ENCODE peak calls at places on chromosomes 3 and 15, in seven cellular contexts. K, I, O, N, X, H and G are unnamed samples.

GRCh38 chr3:108297636-108298035 is 1.3 kb downstream of the HHLA2 start:
- DNase-seq in H (no peak), N (no peak), I (no peak), X (no peak), K (no peak), O (no peak), G (no peak)

GRCh38 chr3:99468918-99469317 is 169.5 kb upstream of the COL8A1 start:
- DNase-seq in O (no peak), I (no peak), N (no peak), H (peak; percentile 9), X (peak; percentile 51), K (no peak), G (no peak)

GRCh38 chr3:11982341-11982948 is 21.7 kb upstream of the SYN2 start:
- DNase-seq in K (no peak), O (no peak), N (no peak), H (no peak), X (no peak), I (no peak), G (no peak)

GRCh38 chr3:192731233-192731632 is 3.9 kb upstream of the FGF12 start:
- DNase-seq in N (no peak), O (no peak), H (no peak), X (no peak), K (no peak), I (no peak), G (no peak)

GRCh38 chr3:24829011-24829581 is 334.4 kb upstream of the THRB start:
- DNase-seq in H (no peak), X (no peak), O (no peak), I (no peak), K (peak; percentile 87), N (no peak), G (no peak)

GRCh38 chr3:50502225-50502583 is 1.2 kb downstream of the CACNA2D2 start:
- DNase-seq in H (no peak), K (no peak), X (no peak), N (no peak), O (no peak), I (no peak), G (no peak)

GRCh38 chr3:124297062-124297980 is 305.4 kb upstream of the ROPN1 start:
- DNase-seq in N (no peak), I (no peak), K (no peak), O (no peak), H (no peak), X (no peak), G (no peak)

GRCh38 chr15:38611228-38611627 is 46.6 kb upstream of the RASGRP1 start:
- DNase-seq in N (no peak), K (no peak), X (no peak), H (no peak), I (no peak), O (no peak), G (no peak)

GRCh38 chr3:139288266-139288821 is 55.5 kb upstream of the MRPS22 start:
- DNase-seq in K (no peak), I (no peak), O (no peak), N (no peak), H (no peak), X (no peak), G (no peak)

GRCh38 chr15:94607176-94607654 is 375.9 kb downstream of the MCTP2 start:
- DNase-seq in K (no peak), N (no peak), X (peak; percentile 6), I (no peak), H (no peak), O (peak; percentile 87), G (no peak)

GRCh38 chr15:64651573-64652260 is 123.7 kb downstream of the RBPMS2 start:
- DNase-seq in H (peak; percentile 10), N (peak; percentile 37), K (peak; percentile 58), O (no peak), X (peak; percentile 20), I (peak; percentile 33), G (peak; percentile 32)

GRCh38 chr3:46087871-46088270 is 60.6 kb upstream of the XCR1 start:
- DNase-seq in X (no peak), I (peak; percentile 41), N (no peak), K (no peak), H (peak; percentile 68), O (no peak), G (no peak)

GRCh38 chr3:152287898-152288576 is 19.3 kb downstream of the MBNL1 start:
- DNase-seq in X (peak; percentile 71), O (no peak), K (no peak), H (peak; percentile 44), I (peak; percentile 46), N (no peak), G (peak; percentile 77)

GRCh38 chr15:34039506-34040123 is 611 bp upstream of the AVEN start:
- DNase-seq in O (no peak), K (no peak), H (no peak), I (peak; percentile 45), N (no peak), X (peak; percentile 28), G (peak; percentile 45)

GRCh38 chr15:68317281-68318007 is 39.9 kb downstream of the FEM1B start:
- DNase-seq in I (no peak), O (peak; percentile 75), H (no peak), N (no peak), X (no peak), K (peak; percentile 28), G (no peak)

GRCh38 chr3:194007598-194008337 is 128.2 kb upstream of the HES1 start:
- DNase-seq in H (no peak), K (no peak), O (no peak), N (no peak), X (no peak), I (no peak), G (no peak)

GRCh38 chr3:10470666-10471336 is 34.6 kb downstream of the ATP2B2 start:
- DNase-seq in O (no peak), I (no peak), H (no peak), N (no peak), K (peak; percentile 72), X (no peak), G (no peak)

GRCh38 chr3:129118745-129119144 is 2.9 kb downstream of the RAB43 start:
- DNase-seq in O (no peak), N (peak; percentile 25), H (no peak), X (no peak), I (no peak), K (no peak), G (no peak)

GRCh38 chr3:45224824-45225464 is 1.1 kb downstream of the TMEM158 start:
- DNase-seq in K (peak; percentile 95), X (peak; percentile 55), N (no peak), I (peak; percentile 78), O (peak; percentile 91), H (peak; percentile 73), G (no peak)

GRCh38 chr3:109643590-109643989 is 306.2 kb upstream of the DPPA4 start:
- DNase-seq in I (peak; percentile 79), O (no peak), H (peak; percentile 90), N (no peak), K (no peak), X (peak; percentile 78), G (peak; percentile 77)

DNA sequence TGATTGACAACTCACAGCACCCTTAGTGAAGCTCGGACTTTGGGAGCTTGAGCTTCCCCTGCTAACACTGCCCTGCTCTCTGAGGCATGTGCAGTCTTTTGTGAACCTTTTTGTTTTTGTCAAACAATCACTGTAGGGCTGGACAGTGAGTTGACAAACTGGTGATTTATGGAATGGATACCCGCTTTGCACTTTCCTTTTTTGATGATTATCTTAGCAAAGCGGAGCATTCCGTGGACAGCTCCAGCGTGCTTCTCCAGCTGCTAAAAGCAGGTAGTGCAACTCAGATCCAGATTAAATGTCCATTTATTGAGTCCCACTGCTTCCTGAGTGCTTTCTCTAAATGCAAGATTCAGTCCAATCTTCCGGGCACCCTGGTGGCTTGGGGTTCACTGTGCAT is 187.1 kb upstream of the ATP10A start:
- DNase-seq in N (no peak), H (no peak), K (no peak), I (no peak), O (no peak), X (no peak), G (no peak)
- TF ChIP-seq CTCF in N (no peak), H (no peak), K (no peak), I (no peak), O (no peak), X (no peak), G (no peak)

DNA sequence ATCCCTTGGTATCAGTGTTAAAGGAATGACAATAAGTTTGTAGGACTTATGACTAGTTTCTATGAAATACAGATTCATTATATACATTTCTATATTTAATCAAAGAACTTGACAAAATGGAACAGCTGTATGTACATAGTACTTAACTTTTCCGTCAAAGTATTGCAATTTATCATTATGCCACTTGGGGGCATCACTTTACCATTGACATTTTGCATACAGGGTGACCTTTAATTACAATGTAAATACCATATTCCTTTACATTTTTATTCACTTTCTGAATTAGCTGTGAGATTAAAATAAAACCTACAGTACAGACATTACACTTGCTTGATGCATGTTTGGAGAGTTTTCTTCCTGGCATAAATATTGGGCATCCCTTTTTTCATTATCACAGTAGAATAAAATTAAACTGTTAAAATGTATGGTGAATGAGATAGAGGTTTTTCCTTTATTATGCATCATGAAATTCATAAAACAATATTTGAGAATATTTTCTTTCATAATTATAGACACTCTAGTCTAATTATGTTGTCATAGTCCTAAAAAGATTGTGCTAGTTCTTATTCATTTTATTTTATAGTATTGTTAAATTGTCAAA is 6.9 kb downstream of the NEK11 start:
- DNase-seq in N (no peak), I (peak; percentile 55), X (peak; percentile 31), H (peak; percentile 79), K (no peak), O (no peak), G (peak; percentile 66)
- TF ChIP-seq CTCF in N (peak; percentile 68), I (peak; percentile 66), X (peak; percentile 59), H (peak; percentile 70), K (peak; percentile 87), O (no peak), G (peak; percentile 37)

GRCh38 chr3:72265661-72266370 is 480.9 kb upstream of the PROK2 start:
- DNase-seq in N (no peak), H (no peak), X (no peak), O (no peak), K (no peak), I (no peak), G (no peak)
- TF ChIP-seq CTCF in N (no peak), H (no peak), X (no peak), O (no peak), K (peak; percentile 7), I (no peak), G (no peak)

GRCh38 chr3:195035345-195036202 is 235.4 kb downstream of the XXYLT1 start:
- DNase-seq in H (no peak), K (peak; percentile 88), I (no peak), X (no peak), N (no peak), O (peak; percentile 84), G (no peak)
- TF ChIP-seq CTCF in H (peak; percentile 44), K (peak; percentile 72), I (peak; percentile 27), X (no peak), N (no peak), O (no peak), G (peak; percentile 3)

GRCh38 chr15:85414495-85414894 is 34.1 kb downstream of the AKAP13 start:
- DNase-seq in X (peak; percentile 43), K (no peak), O (no peak), H (peak; percentile 25), N (no peak), I (peak; percentile 39), G (peak; percentile 56)
- TF ChIP-seq CTCF in X (peak; percentile 23), K (no peak), O (no peak), H (peak; percentile 49), N (peak; percentile 53), I (peak; percentile 43), G (peak; percentile 17)